ENCODE peak calls at places on chromosome 13, in five cellular contexts. One of them, this sample, is unnamed.

GRCh38 chr13:44790289-44790688 is 199.0 kb downstream of the NUFIP1 start:
- DNase-seq in choroid plexus epithelial cell: no peak
- DNase-seq in RWPE2: no peak
- DNase-seq in fibroblast of pulmonary artery: no peak
- DNase-seq in ovary: no peak
- DNase-seq in this sample: no peak

GRCh38 chr13:19601749-19602725 is 31.4 kb upstream of the MPHOSPH8 start:
- DNase-seq in choroid plexus epithelial cell: peak
- DNase-seq in RWPE2: no peak
- DNase-seq in fibroblast of pulmonary artery: peak
- DNase-seq in ovary: no peak
- DNase-seq in this sample: no peak

GRCh38 chr13:88649855-88650254 is 978.7 kb downstream of the SLITRK5 start:
- DNase-seq in choroid plexus epithelial cell: no peak
- DNase-seq in RWPE2: no peak
- DNase-seq in fibroblast of pulmonary artery: no peak
- DNase-seq in ovary: no peak
- DNase-seq in this sample: no peak

GRCh38 chr13:40626566-40626965 is 39.9 kb downstream of the FOXO1 start:
- DNase-seq in choroid plexus epithelial cell: no peak
- DNase-seq in RWPE2: no peak
- DNase-seq in fibroblast of pulmonary artery: no peak
- DNase-seq in ovary: no peak
- DNase-seq in this sample: no peak

GRCh38 chr13:41720839-41721561 is 239.9 kb downstream of the VWA8 start:
- DNase-seq in choroid plexus epithelial cell: no peak
- DNase-seq in RWPE2: no peak
- DNase-seq in fibroblast of pulmonary artery: no peak
- DNase-seq in ovary: no peak
- DNase-seq in this sample: no peak

GRCh38 chr13:48356750-48357149 is 53.2 kb downstream of the RB1 start:
- DNase-seq in choroid plexus epithelial cell: no peak
- DNase-seq in RWPE2: no peak
- DNase-seq in fibroblast of pulmonary artery: no peak
- DNase-seq in ovary: no peak
- DNase-seq in this sample: no peak

GRCh38 chr13:23579886-23580706 is 9.9 kb downstream of the TNFRSF19 start:
- DNase-seq in choroid plexus epithelial cell: no peak
- DNase-seq in RWPE2: no peak
- DNase-seq in fibroblast of pulmonary artery: no peak
- DNase-seq in ovary: no peak
- DNase-seq in this sample: no peak

GRCh38 chr13:29908411-29908810 is 58.0 kb upstream of the UBL3 start:
- DNase-seq in choroid plexus epithelial cell: no peak
- DNase-seq in RWPE2: no peak
- DNase-seq in fibroblast of pulmonary artery: peak
- DNase-seq in ovary: no peak
- DNase-seq in this sample: no peak

GRCh38 chr13:102530751-102531150 is 66.0 kb upstream of the TPP2 start:
- DNase-seq in choroid plexus epithelial cell: no peak
- DNase-seq in RWPE2: no peak
- DNase-seq in fibroblast of pulmonary artery: no peak
- DNase-seq in ovary: no peak
- DNase-seq in this sample: no peak

GRCh38 chr13:98447881-98448641 is 128.8 kb downstream of the STK24 start:
- DNase-seq in choroid plexus epithelial cell: peak
- DNase-seq in RWPE2: no peak
- DNase-seq in fibroblast of pulmonary artery: no peak
- DNase-seq in ovary: peak
- DNase-seq in this sample: no peak

GRCh38 chr13:66492479-66492878 is 737.7 kb downstream of the PCDH9 start:
- DNase-seq in choroid plexus epithelial cell: no peak
- DNase-seq in RWPE2: no peak
- DNase-seq in fibroblast of pulmonary artery: no peak
- DNase-seq in ovary: no peak
- DNase-seq in this sample: no peak

GRCh38 chr13:74794582-74794981 is 660.4 kb upstream of the KLF12 start:
- DNase-seq in choroid plexus epithelial cell: peak
- DNase-seq in RWPE2: no peak
- DNase-seq in fibroblast of pulmonary artery: no peak
- DNase-seq in ovary: no peak
- DNase-seq in this sample: no peak

GRCh38 chr13:42545842-42546241 is 28.1 kb upstream of the TNFSF11 start:
- DNase-seq in choroid plexus epithelial cell: no peak
- DNase-seq in RWPE2: no peak
- DNase-seq in fibroblast of pulmonary artery: no peak
- DNase-seq in ovary: no peak
- DNase-seq in this sample: no peak

GRCh38 chr13:94351292-94352000 is 128.0 kb downstream of the DCT start:
- DNase-seq in choroid plexus epithelial cell: peak
- DNase-seq in RWPE2: no peak
- DNase-seq in fibroblast of pulmonary artery: peak
- DNase-seq in ovary: no peak
- DNase-seq in this sample: no peak

GRCh38 chr13:105655046-105655445 is 880.4 kb downstream of the EFNB2 start:
- DNase-seq in choroid plexus epithelial cell: peak
- DNase-seq in RWPE2: no peak
- DNase-seq in fibroblast of pulmonary artery: peak
- DNase-seq in ovary: no peak
- DNase-seq in this sample: no peak

GRCh38 chr13:99087954-99088491 is 110.2 kb upstream of the DOCK9 start:
- DNase-seq in choroid plexus epithelial cell: no peak
- DNase-seq in RWPE2: no peak
- DNase-seq in fibroblast of pulmonary artery: no peak
- DNase-seq in ovary: no peak
- DNase-seq in this sample: no peak

GRCh38 chr13:46032341-46032740 is 20.2 kb downstream of the ZC3H13 start:
- DNase-seq in choroid plexus epithelial cell: peak
- DNase-seq in RWPE2: no peak
- DNase-seq in fibroblast of pulmonary artery: peak
- DNase-seq in ovary: no peak
- DNase-seq in this sample: no peak

GRCh38 chr13:25037057-25037813 is 58.7 kb upstream of the PABPC3 start:
- DNase-seq in choroid plexus epithelial cell: peak
- DNase-seq in RWPE2: no peak
- DNase-seq in fibroblast of pulmonary artery: peak
- DNase-seq in ovary: no peak
- DNase-seq in this sample: no peak

GRCh38 chr13:40519637-40520036 is 146.8 kb downstream of the FOXO1 start:
- DNase-seq in choroid plexus epithelial cell: no peak
- DNase-seq in RWPE2: no peak
- DNase-seq in fibroblast of pulmonary artery: no peak
- DNase-seq in ovary: no peak
- DNase-seq in this sample: no peak

GRCh38 chr13:97384366-97384765 is 49.6 kb upstream of the RAP2A start:
- DNase-seq in choroid plexus epithelial cell: no peak
- DNase-seq in RWPE2: no peak
- DNase-seq in fibroblast of pulmonary artery: no peak
- DNase-seq in ovary: no peak
- DNase-seq in this sample: no peak

GRCh38 chr13:100392709-100393630 is 195.6 kb downstream of the GGACT start:
- DNase-seq in choroid plexus epithelial cell: peak
- DNase-seq in RWPE2: peak
- DNase-seq in fibroblast of pulmonary artery: peak
- DNase-seq in ovary: peak
- DNase-seq in this sample: no peak

GRCh38 chr13:22517544-22517943 is 663.2 kb upstream of the SGCG start:
- DNase-seq in choroid plexus epithelial cell: no peak
- DNase-seq in RWPE2: no peak
- DNase-seq in fibroblast of pulmonary artery: no peak
- DNase-seq in ovary: no peak
- DNase-seq in this sample: no peak

GRCh38 chr13:45718063-45718462 is 15.9 kb downstream of the CBY2 start:
- DNase-seq in choroid plexus epithelial cell: peak
- DNase-seq in RWPE2: no peak
- DNase-seq in fibroblast of pulmonary artery: peak
- DNase-seq in ovary: no peak
- DNase-seq in this sample: no peak

GRCh38 chr13:78138756-78139155 is 220.1 kb upstream of the EDNRB start:
- DNase-seq in choroid plexus epithelial cell: no peak
- DNase-seq in RWPE2: no peak
- DNase-seq in fibroblast of pulmonary artery: no peak
- DNase-seq in ovary: no peak
- DNase-seq in this sample: no peak

GRCh38 chr13:36395280-36395679 is 37.0 kb upstream of the CCNA1 start:
- DNase-seq in choroid plexus epithelial cell: peak
- DNase-seq in RWPE2: no peak
- DNase-seq in fibroblast of pulmonary artery: peak
- DNase-seq in ovary: no peak
- DNase-seq in this sample: no peak

GRCh38 chr13:53200498-53201453 is 172.2 kb downstream of the OLFM4 start:
- DNase-seq in choroid plexus epithelial cell: peak
- DNase-seq in RWPE2: no peak
- DNase-seq in fibroblast of pulmonary artery: peak
- DNase-seq in ovary: no peak
- DNase-seq in this sample: peak

GRCh38 chr13:100451923-100452322 is 136.7 kb downstream of the GGACT start:
- DNase-seq in choroid plexus epithelial cell: no peak
- DNase-seq in RWPE2: no peak
- DNase-seq in fibroblast of pulmonary artery: no peak
- DNase-seq in ovary: no peak
- DNase-seq in this sample: no peak

GRCh38 chr13:109744512-109745051 is 41.8 kb downstream of the IRS2 start:
- DNase-seq in choroid plexus epithelial cell: peak
- DNase-seq in RWPE2: no peak
- DNase-seq in fibroblast of pulmonary artery: peak
- DNase-seq in ovary: peak
- DNase-seq in this sample: no peak

GRCh38 chr13:103097366-103097928 is 31.2 kb upstream of the SLC10A2 start:
- DNase-seq in choroid plexus epithelial cell: no peak
- DNase-seq in RWPE2: no peak
- DNase-seq in fibroblast of pulmonary artery: no peak
- DNase-seq in ovary: no peak
- DNase-seq in this sample: no peak

GRCh38 chr13:50208826-50209335 is 193.6 kb downstream of the KCNRG start:
- DNase-seq in choroid plexus epithelial cell: peak
- DNase-seq in RWPE2: no peak
- DNase-seq in fibroblast of pulmonary artery: peak
- DNase-seq in ovary: no peak
- DNase-seq in this sample: no peak

DNA sequence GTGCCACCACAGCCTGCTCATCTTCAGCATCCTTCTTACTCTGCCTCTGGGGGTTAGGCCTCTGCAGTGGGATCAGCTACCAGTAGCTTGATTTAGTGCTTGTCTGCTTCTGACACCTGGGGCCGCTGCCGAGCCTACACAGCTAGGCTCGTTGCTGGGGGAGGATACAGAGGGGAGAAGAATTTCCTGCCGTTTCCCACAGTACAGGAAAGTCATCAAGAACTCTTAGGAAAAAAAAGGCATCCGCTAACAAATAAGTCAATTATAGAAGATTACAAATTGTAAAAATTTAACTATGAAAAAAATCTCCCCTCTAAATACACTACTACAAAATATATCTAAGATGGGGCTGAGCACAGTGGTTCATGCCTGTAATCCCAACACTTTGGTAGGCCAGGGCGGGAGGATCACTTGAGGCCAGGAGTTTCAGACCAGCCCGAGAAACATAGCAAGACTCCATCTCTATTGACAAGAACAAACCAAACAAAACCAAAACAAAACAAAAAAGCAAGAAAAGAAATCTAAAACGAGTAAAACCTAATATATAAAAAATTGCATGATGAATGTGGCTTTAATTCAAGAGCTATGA is 26.7 kb downstream of the LATS2 start:
- DNase-seq in choroid plexus epithelial cell: peak
- DNase-seq in RWPE2: no peak
- DNase-seq in fibroblast of pulmonary artery: peak
- DNase-seq in ovary: no peak
- DNase-seq in this sample: no peak
- TF ChIP-seq CTCF in choroid plexus epithelial cell: peak
- TF ChIP-seq CTCF in RWPE2: no peak
- TF ChIP-seq CTCF in fibroblast of pulmonary artery: peak
- TF ChIP-seq CTCF in ovary: no peak
- TF ChIP-seq CTCF in this sample: peak

GRCh38 chr13:56752630-56753029 is 388.1 kb upstream of the PRR20A start:
- DNase-seq in choroid plexus epithelial cell: no peak
- DNase-seq in RWPE2: no peak
- DNase-seq in fibroblast of pulmonary artery: no peak
- DNase-seq in ovary: no peak
- DNase-seq in this sample: no peak

DNA sequence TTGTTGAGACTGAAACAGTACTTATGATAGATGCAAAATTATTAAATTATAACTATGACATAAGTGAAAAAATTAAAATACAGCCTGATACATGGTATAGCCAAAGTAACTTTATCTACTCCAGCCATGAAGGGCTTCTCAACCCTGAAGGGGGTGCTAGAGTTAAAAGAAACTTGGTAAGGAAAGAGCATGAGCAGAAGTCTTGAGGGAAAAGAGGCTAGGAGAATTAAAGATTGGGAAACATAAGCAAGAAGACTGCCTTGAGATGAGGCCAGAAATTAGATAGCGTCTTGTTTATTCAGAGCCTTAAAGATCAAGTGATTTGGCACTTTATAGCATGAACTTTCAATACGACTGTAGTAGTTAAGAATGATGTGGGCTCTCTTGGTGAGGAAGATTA is 385.5 kb upstream of the PRR20A start:
- DNase-seq in choroid plexus epithelial cell: no peak
- DNase-seq in RWPE2: no peak
- DNase-seq in fibroblast of pulmonary artery: peak
- DNase-seq in ovary: no peak
- DNase-seq in this sample: no peak
- TF ChIP-seq CTCF in choroid plexus epithelial cell: no peak
- TF ChIP-seq CTCF in RWPE2: no peak
- TF ChIP-seq CTCF in fibroblast of pulmonary artery: peak
- TF ChIP-seq CTCF in ovary: no peak
- TF ChIP-seq CTCF in this sample: peak

GRCh38 chr13:20711301-20712044 is 8.0 kb downstream of the IL17D start:
- DNase-seq in choroid plexus epithelial cell: no peak
- DNase-seq in RWPE2: no peak
- DNase-seq in fibroblast of pulmonary artery: no peak
- DNase-seq in ovary: no peak
- DNase-seq in this sample: no peak
- TF ChIP-seq CTCF in choroid plexus epithelial cell: peak
- TF ChIP-seq CTCF in RWPE2: no peak
- TF ChIP-seq CTCF in fibroblast of pulmonary artery: peak
- TF ChIP-seq CTCF in ovary: no peak
- TF ChIP-seq CTCF in this sample: peak

GRCh38 chr13:81874253-81874652 is 1533.3 kb upstream of the SPRY2 start:
- DNase-seq in choroid plexus epithelial cell: no peak
- DNase-seq in RWPE2: no peak
- DNase-seq in fibroblast of pulmonary artery: no peak
- DNase-seq in ovary: no peak
- DNase-seq in this sample: no peak

GRCh38 chr13:81874681-81875661 is 1534.0 kb upstream of the SPRY2 start:
- DNase-seq in choroid plexus epithelial cell: no peak
- DNase-seq in RWPE2: no peak
- DNase-seq in fibroblast of pulmonary artery: no peak
- DNase-seq in ovary: no peak
- DNase-seq in this sample: no peak

DNA sequence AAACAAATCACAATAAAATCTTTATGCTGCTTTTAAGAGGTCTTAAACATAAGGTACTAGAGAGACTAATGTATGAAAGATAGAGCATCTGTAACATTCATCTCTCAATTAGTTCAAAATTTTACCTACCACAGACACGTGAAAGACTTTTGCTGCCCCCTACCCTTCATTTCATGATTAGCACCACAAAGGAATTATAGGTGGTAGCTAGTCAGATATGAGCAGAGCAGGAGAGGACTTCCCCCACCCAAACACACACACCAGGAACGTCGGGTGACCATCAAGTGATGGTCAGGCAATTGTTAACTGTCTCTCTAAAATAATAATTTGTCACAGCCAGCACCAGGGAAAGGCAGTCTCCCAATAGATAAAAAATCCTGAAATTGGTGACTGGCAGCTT is 1531.7 kb upstream of the SPRY2 start:
- DNase-seq in choroid plexus epithelial cell: peak
- DNase-seq in RWPE2: no peak
- DNase-seq in fibroblast of pulmonary artery: no peak
- DNase-seq in ovary: no peak
- DNase-seq in this sample: no peak
- TF ChIP-seq CTCF in choroid plexus epithelial cell: peak
- TF ChIP-seq CTCF in RWPE2: peak
- TF ChIP-seq CTCF in fibroblast of pulmonary artery: no peak
- TF ChIP-seq CTCF in ovary: no peak
- TF ChIP-seq CTCF in this sample: peak

This sample was measured in chondrocyte.